ENCODE peak calls at places on chromosomes 16 and 17, in ten cellular contexts. One of them, this sample, is unnamed.

GRCh38 chr17:50501054-50501453 is 7.2 kb upstream of the MYCBPAP start:
- DNase-seq in foreskin fibroblast: no peak
- DNase-seq in heart right ventricle: no peak
- DNase-seq in dorsolateral prefrontal cortex: no peak
- DNase-seq in NCI-H1105: no peak
- DNase-seq in Right ventricle myocardium superior: no peak
- DNase-seq in activated CD8-positive, alpha-beta T cell treated with anti-CD3 and anti-CD28 coated beads, Interleukin-2, amount 10 ng/mL, durations not matched to agents 7 days and 5 days: peak; percentile 47
- DNase-seq in left ventricle myocardium superior: no peak
- DNase-seq in GM20000: no peak
- DNase-seq in Ammon's horn: no peak
- DNase-seq in this sample: no peak

GRCh38 chr17:82882715-82883446 is 43.1 kb upstream of the ZNF750 start:
- DNase-seq in NCI-H1105: no peak
- DNase-seq in Ammon's horn: no peak
- DNase-seq in Right ventricle myocardium superior: no peak
- DNase-seq in dorsolateral prefrontal cortex: no peak
- DNase-seq in heart right ventricle: no peak
- DNase-seq in GM20000: no peak
- DNase-seq in left ventricle myocardium superior: no peak
- DNase-seq in activated CD8-positive, alpha-beta T cell treated with anti-CD3 and anti-CD28 coated beads, Interleukin-2, amount 10 ng/mL, durations not matched to agents 7 days and 5 days: peak; percentile 85
- DNase-seq in foreskin fibroblast: no peak
- DNase-seq in this sample: no peak

GRCh38 chr17:39926588-39927100 is 757 bp downstream of the ORMDL3 start:
- DNase-seq in foreskin fibroblast: peak; percentile 18
- DNase-seq in heart right ventricle: no peak
- DNase-seq in dorsolateral prefrontal cortex: peak; percentile 13
- DNase-seq in left ventricle myocardium superior: peak; percentile 54
- DNase-seq in Ammon's horn: no peak
- DNase-seq in GM20000: peak; percentile 59
- DNase-seq in NCI-H1105: no peak
- DNase-seq in Right ventricle myocardium superior: peak; percentile 58
- DNase-seq in activated CD8-positive, alpha-beta T cell treated with anti-CD3 and anti-CD28 coated beads, Interleukin-2, amount 10 ng/mL, durations not matched to agents 7 days and 5 days: peak; percentile 89
- DNase-seq in this sample: no peak

GRCh38 chr17:3845361-3845753 is 689 bp downstream of the NCBP3 start:
- DNase-seq in activated CD8-positive, alpha-beta T cell treated with anti-CD3 and anti-CD28 coated beads, Interleukin-2, amount 10 ng/mL, durations not matched to agents 7 days and 5 days: peak; percentile 68
- DNase-seq in foreskin fibroblast: no peak
- DNase-seq in NCI-H1105: peak; percentile 66
- DNase-seq in Ammon's horn: no peak
- DNase-seq in Right ventricle myocardium superior: no peak
- DNase-seq in GM20000: peak; percentile 66
- DNase-seq in left ventricle myocardium superior: no peak
- DNase-seq in heart right ventricle: no peak
- DNase-seq in dorsolateral prefrontal cortex: no peak
- DNase-seq in this sample: no peak

GRCh38 chr17:12918132-12918531 is 99.7 kb downstream of the ELAC2 start:
- DNase-seq in NCI-H1105: no peak
- DNase-seq in dorsolateral prefrontal cortex: peak; percentile 61
- DNase-seq in Right ventricle myocardium superior: no peak
- DNase-seq in foreskin fibroblast: no peak
- DNase-seq in activated CD8-positive, alpha-beta T cell treated with anti-CD3 and anti-CD28 coated beads, Interleukin-2, amount 10 ng/mL, durations not matched to agents 7 days and 5 days: no peak
- DNase-seq in left ventricle myocardium superior: no peak
- DNase-seq in Ammon's horn: peak; percentile 10
- DNase-seq in GM20000: no peak
- DNase-seq in heart right ventricle: no peak
- DNase-seq in this sample: peak; percentile 21

GRCh38 chr17:62581769-62582168 is 45.7 kb upstream of the MRC2 start:
- DNase-seq in NCI-H1105: no peak
- DNase-seq in Ammon's horn: no peak
- DNase-seq in left ventricle myocardium superior: no peak
- DNase-seq in dorsolateral prefrontal cortex: no peak
- DNase-seq in GM20000: no peak
- DNase-seq in foreskin fibroblast: peak; percentile 5
- DNase-seq in activated CD8-positive, alpha-beta T cell treated with anti-CD3 and anti-CD28 coated beads, Interleukin-2, amount 10 ng/mL, durations not matched to agents 7 days and 5 days: no peak
- DNase-seq in heart right ventricle: no peak
- DNase-seq in Right ventricle myocardium superior: no peak
- DNase-seq in this sample: no peak

GRCh38 chr17:64386412-64387144 is 4.1 kb downstream of the PECAM1 start:
- DNase-seq in foreskin fibroblast: no peak
- DNase-seq in dorsolateral prefrontal cortex: no peak
- DNase-seq in activated CD8-positive, alpha-beta T cell treated with anti-CD3 and anti-CD28 coated beads, Interleukin-2, amount 10 ng/mL, durations not matched to agents 7 days and 5 days: no peak
- DNase-seq in GM20000: no peak
- DNase-seq in NCI-H1105: no peak
- DNase-seq in Right ventricle myocardium superior: peak; percentile 37
- DNase-seq in heart right ventricle: no peak
- DNase-seq in left ventricle myocardium superior: no peak
- DNase-seq in Ammon's horn: no peak
- DNase-seq in this sample: no peak

GRCh38 chr17:29069526-29070041 is 26.6 kb downstream of the PIPOX start:
- DNase-seq in NCI-H1105: no peak
- DNase-seq in Ammon's horn: no peak
- DNase-seq in activated CD8-positive, alpha-beta T cell treated with anti-CD3 and anti-CD28 coated beads, Interleukin-2, amount 10 ng/mL, durations not matched to agents 7 days and 5 days: no peak
- DNase-seq in heart right ventricle: no peak
- DNase-seq in GM20000: no peak
- DNase-seq in dorsolateral prefrontal cortex: peak; percentile 66
- DNase-seq in Right ventricle myocardium superior: no peak
- DNase-seq in left ventricle myocardium superior: peak; percentile 46
- DNase-seq in foreskin fibroblast: no peak
- DNase-seq in this sample: no peak

GRCh38 chr17:75352079-75352569 is 53.4 kb downstream of the GRB2 start:
- DNase-seq in heart right ventricle: no peak
- DNase-seq in GM20000: no peak
- DNase-seq in left ventricle myocardium superior: no peak
- DNase-seq in dorsolateral prefrontal cortex: no peak
- DNase-seq in Ammon's horn: peak; percentile 48
- DNase-seq in Right ventricle myocardium superior: no peak
- DNase-seq in foreskin fibroblast: no peak
- DNase-seq in activated CD8-positive, alpha-beta T cell treated with anti-CD3 and anti-CD28 coated beads, Interleukin-2, amount 10 ng/mL, durations not matched to agents 7 days and 5 days: no peak
- DNase-seq in NCI-H1105: peak; percentile 20
- DNase-seq in this sample: no peak

GRCh38 chr17:59378621-59379194 is 47.3 kb downstream of the YPEL2 start:
- DNase-seq in foreskin fibroblast: peak; percentile 73
- DNase-seq in NCI-H1105: no peak
- DNase-seq in heart right ventricle: no peak
- DNase-seq in dorsolateral prefrontal cortex: no peak
- DNase-seq in Right ventricle myocardium superior: peak; percentile 26
- DNase-seq in Ammon's horn: no peak
- DNase-seq in GM20000: no peak
- DNase-seq in activated CD8-positive, alpha-beta T cell treated with anti-CD3 and anti-CD28 coated beads, Interleukin-2, amount 10 ng/mL, durations not matched to agents 7 days and 5 days: no peak
- DNase-seq in left ventricle myocardium superior: no peak
- DNase-seq in this sample: no peak

GRCh38 chr17:21376835-21377690 is 906 bp downstream of the KCNJ12 start:
- DNase-seq in dorsolateral prefrontal cortex: no peak
- DNase-seq in foreskin fibroblast: no peak
- DNase-seq in activated CD8-positive, alpha-beta T cell treated with anti-CD3 and anti-CD28 coated beads, Interleukin-2, amount 10 ng/mL, durations not matched to agents 7 days and 5 days: no peak
- DNase-seq in left ventricle myocardium superior: peak; percentile 66
- DNase-seq in heart right ventricle: peak; percentile 36
- DNase-seq in Right ventricle myocardium superior: peak; percentile 58
- DNase-seq in NCI-H1105: peak; percentile 70
- DNase-seq in Ammon's horn: no peak
- DNase-seq in GM20000: no peak
- DNase-seq in this sample: no peak

GRCh38 chr16:86567701-86568571 is 1.3 kb downstream of the FOXC2 start:
- DNase-seq in foreskin fibroblast: no peak
- DNase-seq in left ventricle myocardium superior: peak; percentile 66
- DNase-seq in NCI-H1105: no peak
- DNase-seq in Ammon's horn: no peak
- DNase-seq in GM20000: no peak
- DNase-seq in dorsolateral prefrontal cortex: no peak
- DNase-seq in Right ventricle myocardium superior: peak; percentile 60
- DNase-seq in heart right ventricle: peak; percentile 51
- DNase-seq in activated CD8-positive, alpha-beta T cell treated with anti-CD3 and anti-CD28 coated beads, Interleukin-2, amount 10 ng/mL, durations not matched to agents 7 days and 5 days: no peak
- DNase-seq in this sample: no peak